ENCODE peak calls at places on chromosomes 7 and 10, in four cellular contexts. T is H9, A is PC-3, S is HCT116. B is an unnamed sample.

GRCh38 chr10:45432700-45433472 is 58.9 kb downstream of the ALOX5 start:
- DNase-seq in T (no peak), A (no peak), S (no peak), B (no peak)

GRCh38 chr7:138770904-138771303 is 26.9 kb upstream of the TMEM213 start:
- DNase-seq in T (no peak), A (no peak), S (no peak), B (peak; percentile 24)

GRCh38 chr7:15783971-15784693 is 97.6 kb upstream of the MEOX2 start:
- DNase-seq in T (peak; percentile 34), A (no peak), S (no peak), B (no peak)

GRCh38 chr7:69691327-69691726 is 93.1 kb downstream of the AUTS2 start:
- DNase-seq in T (no peak), A (no peak), S (no peak), B (no peak)

GRCh38 chr7:86961686-86962085 is 97.8 kb downstream of the ELAPOR2 start:
- DNase-seq in T (no peak), A (no peak), S (no peak), B (no peak)

GRCh38 chr7:631291-631711 is 95.2 kb upstream of the DNAAF5 start:
- DNase-seq in T (no peak), A (no peak), S (no peak), B (no peak)

GRCh38 chr7:63037242-63037641 is 961.4 kb upstream of the ZNF722 start:
- DNase-seq in T (no peak), A (no peak), S (no peak), B (no peak)

GRCh38 chr10:88849224-88849623 is 2.4 kb downstream of the ANKRD22 start:
- DNase-seq in T (no peak), A (no peak), S (no peak), B (no peak)

GRCh38 chr10:110337906-110338305 is 33.2 kb upstream of the SMNDC1 start:
- DNase-seq in T (no peak), A (peak; percentile 62), S (no peak), B (no peak)

GRCh38 chr7:73995330-73995729 is 32.6 kb upstream of the ELN start:
- DNase-seq in T (no peak), A (peak; percentile 13), S (no peak), B (no peak)

GRCh38 chr10:7608001-7608400 is 58.8 kb downstream of the ITIH5 start:
- DNase-seq in T (no peak), A (no peak), S (no peak), B (no peak)

GRCh38 chr10:121323448-121323847 is 274.8 kb downstream of the FGFR2 start:
- DNase-seq in T (no peak), A (peak; percentile 10), S (no peak), B (no peak)

GRCh38 chr10:16941865-16942264 is 124.6 kb upstream of the RSU1 start:
- DNase-seq in T (no peak), A (no peak), S (no peak), B (no peak)

GRCh38 chr10:61463035-61463909 is 10.1 kb upstream of the TMEM26 start:
- DNase-seq in T (no peak), A (peak; percentile 90), S (no peak), B (no peak)

GRCh38 chr10:61465807-61466425 is 12.7 kb upstream of the TMEM26 start:
- DNase-seq in T (peak; percentile 39), A (no peak), S (no peak), B (peak; percentile 43)

GRCh38 chr10:61464461-61465215 is 11.5 kb upstream of the TMEM26 start:
- DNase-seq in T (no peak), A (peak; percentile 94), S (no peak), B (no peak)

GRCh38 chr10:61460835-61461234 is 7.7 kb upstream of the TMEM26 start:
- DNase-seq in T (no peak), A (no peak), S (no peak), B (no peak)

GRCh38 chr10:61465216-61465496 is 12.0 kb upstream of the TMEM26 start:
- DNase-seq in T (no peak), A (no peak), S (no peak), B (no peak)
- H3K4me2 ChIP-seq in T (no peak overlapping the region), A (peak overlapping the region; percentile 1), S (no peak overlapping the region), B (no peak overlapping the region)

DNA sequence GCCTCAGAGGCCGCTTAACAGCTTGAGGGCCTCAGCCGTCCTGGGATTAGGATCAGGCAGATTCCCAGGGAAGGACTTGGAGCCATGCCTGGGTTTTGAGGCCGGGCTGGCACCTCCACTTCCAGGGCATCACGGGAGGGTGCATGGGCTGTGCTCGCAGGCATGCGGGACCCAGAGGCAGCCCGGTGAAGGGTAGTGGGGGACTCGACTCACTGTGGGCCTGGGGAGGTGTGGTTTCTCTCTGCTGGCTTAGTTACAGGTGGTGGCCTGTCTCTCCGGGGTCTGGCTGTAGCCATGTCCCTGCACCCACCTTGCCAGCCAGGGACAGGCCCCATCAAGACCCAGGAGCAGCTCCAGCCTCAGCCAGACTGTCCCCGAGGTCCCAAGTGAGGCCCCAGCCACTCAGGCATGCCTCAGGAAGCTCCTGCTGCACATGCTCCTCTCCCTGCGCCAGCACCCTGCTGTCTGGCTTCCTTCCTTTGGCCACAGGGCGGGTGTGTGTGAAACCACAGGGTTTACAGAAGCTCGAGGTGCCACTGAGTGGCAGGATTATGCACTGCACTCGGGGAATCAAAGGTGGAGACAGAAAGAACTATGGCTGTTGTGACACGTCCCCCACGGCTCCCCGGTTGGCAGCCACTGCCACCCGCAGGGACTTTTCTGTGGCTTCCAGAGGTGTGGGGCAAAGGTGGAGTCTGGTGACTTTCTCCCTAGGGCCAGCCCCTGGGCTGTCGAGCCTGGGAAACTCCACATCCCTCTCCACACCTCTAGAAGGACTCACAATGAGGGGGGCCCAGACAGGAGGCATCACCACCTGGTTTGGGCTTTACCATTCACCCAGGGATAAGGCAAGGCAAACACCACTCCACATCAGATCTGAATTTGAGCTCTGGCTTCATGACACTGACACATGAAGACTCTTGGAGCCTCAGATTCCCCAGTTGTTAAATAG is 19.7 kb downstream of the GOLGA7B start:
- DNase-seq in T (peak; percentile 86), A (peak; percentile 90), S (peak; percentile 84), B (peak; percentile 75)
- H3K4me1 ChIP-seq in T (peaks cover 2% of the 10 kb centered on the region), A (peaks cover 12% of the 10 kb centered on the region), S (peaks cover 9% of the 10 kb centered on the region), B (no peaks in the 10 kb centered on the region)

DNA sequence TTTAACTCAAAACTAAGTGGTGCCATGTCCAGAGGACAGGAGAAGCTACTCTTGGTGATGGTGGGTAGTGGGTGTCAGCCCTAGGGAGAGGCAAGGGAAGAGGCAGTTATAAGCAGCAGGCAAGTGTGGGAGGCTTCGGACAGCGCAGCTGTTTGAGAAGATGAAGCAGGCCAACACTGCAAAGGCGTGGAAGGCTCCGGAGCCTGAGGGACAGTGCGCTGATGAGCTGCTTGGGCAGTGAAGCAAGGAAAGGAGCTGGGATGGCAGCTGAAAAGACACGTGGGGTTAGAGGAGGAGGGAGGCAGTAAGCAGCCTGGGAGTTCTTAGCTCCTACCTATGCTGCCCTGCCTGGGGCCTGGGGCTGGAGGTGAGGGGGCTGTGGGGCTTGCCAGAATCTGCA is 50.1 kb upstream of the CRTAC1 start:
- DNase-seq in T (no peak), A (no peak), S (no peak), B (no peak)
- H3K9ac ChIP-seq in T (no peak overlapping the region), A (no peak overlapping the region), S (no peak overlapping the region), B (no peak overlapping the region)

GRCh38 chr10:87594181-87594580 is 65.5 kb upstream of the PAPSS2 start:
- DNase-seq in T (no peak), A (peak; percentile 37), S (no peak), B (no peak)
- H3K4me2 ChIP-seq in T (no peak overlapping the region), A (peak overlapping the region; percentile 15), S (no peak overlapping the region), B (no peak overlapping the region)

DNA sequence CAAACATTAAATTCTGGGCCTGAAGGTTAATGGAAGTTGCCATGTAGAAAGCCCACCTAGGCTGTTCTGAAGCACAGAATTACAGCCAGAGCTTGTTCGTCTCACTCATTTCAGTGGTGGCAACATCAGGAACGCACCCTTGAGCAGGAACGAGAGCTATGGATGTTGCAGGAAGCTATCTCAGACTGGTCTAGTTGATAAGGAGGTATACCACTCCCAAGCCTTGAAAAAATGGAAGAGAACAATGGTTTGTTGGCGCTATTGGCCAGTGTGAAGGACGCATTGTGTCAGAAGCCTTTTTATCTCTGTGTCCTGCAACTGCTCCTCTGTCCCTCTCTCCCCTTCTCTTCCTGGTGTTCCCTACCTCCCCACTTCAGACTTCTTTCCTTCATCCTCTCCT is 60.9 kb upstream of the RAPGEF5 start:
- DNase-seq in T (no peak), A (no peak), S (no peak), B (no peak)
- H3K4me1 ChIP-seq in T (no peaks in the 10 kb centered on the region), A (peaks cover 5% of the 10 kb centered on the region), S (no peaks in the 10 kb centered on the region), B (peaks cover 9% of the 10 kb centered on the region)

DNA sequence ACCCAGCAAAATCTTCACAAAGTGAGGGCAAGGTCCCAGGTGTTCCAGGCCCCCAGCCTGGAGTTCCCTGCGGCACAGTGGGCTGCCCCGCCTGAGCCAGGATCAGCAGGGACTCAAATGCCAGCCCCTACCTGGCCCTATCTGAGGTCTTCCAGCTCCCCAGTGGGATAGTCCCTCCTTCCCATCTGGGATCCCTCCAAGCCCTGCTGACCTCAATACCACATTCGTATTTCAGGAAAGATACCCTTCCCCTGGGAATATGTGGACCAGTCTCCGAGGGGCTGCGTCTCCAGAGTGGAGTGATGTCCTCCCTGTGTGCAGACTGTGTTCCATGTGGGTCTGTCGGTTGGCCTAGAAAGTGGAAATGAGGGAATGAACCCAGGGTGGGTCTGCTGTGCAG is 40.9 kb downstream of the ELFN1 start:
- DNase-seq in T (no peak), A (no peak), S (no peak), B (no peak)
- H3K9ac ChIP-seq in T (no peak overlapping the region), A (no peak overlapping the region), S (no peak overlapping the region), B (no peak overlapping the region)

GRCh38 chr7:47328392-47329319 is 253.3 kb downstream of the TNS3 start:
- DNase-seq in T (no peak), A (no peak), S (no peak), B (no peak)
- H3K4me2 ChIP-seq in T (peak overlapping the region; percentile 22), A (no peak overlapping the region), S (peak overlapping the region; percentile 28), B (no peak overlapping the region)

GRCh38 chr7:50334341-50334994 is 30.0 kb downstream of the IKZF1 start:
- DNase-seq in T (no peak), A (no peak), S (no peak), B (no peak)

GRCh38 chr7:50335795-50336754 is 31.6 kb downstream of the IKZF1 start:
- DNase-seq in T (no peak), A (no peak), S (no peak), B (peak; percentile 74)

GRCh38 chr7:50333266-50333665 is 28.8 kb downstream of the IKZF1 start:
- DNase-seq in T (no peak), A (no peak), S (no peak), B (peak; percentile 57)

GRCh38 chr7:50336909-50337703 is 32.6 kb downstream of the IKZF1 start:
- DNase-seq in T (no peak), A (no peak), S (no peak), B (no peak)

DNA sequence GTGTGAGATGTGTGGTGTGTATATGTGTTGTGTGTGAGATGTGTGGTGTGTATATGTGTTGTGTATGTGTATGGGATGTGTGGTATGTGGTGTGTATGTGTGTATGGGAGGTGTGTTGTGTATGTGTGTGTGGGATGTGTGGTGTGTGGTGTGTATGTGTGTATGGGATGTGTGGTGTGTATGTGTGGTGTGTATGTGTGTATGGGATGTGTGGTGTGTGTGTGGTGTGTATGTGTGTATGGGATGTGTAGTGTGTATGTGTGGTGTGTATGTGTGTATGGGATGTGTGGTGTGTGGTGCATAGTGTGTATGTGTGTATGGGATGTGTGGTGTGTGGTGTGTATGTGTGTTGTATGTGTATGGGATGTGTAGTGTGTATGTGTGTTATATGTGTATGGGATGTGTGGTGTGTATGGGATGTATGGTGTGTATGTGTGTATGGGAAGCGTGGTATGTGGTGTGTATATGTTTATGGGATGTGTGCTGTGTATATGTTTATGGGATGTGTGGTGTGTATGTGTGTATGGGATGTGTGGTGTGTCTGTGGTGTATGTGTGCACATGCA is 30.8 kb downstream of the IKZF1 start:
- DNase-seq in T (no peak), A (no peak), S (no peak), B (no peak)
- H3K4me1 ChIP-seq in T (peaks cover 2% of the 10 kb centered on the region), A (no peaks in the 10 kb centered on the region), S (no peaks in the 10 kb centered on the region), B (peaks cover 100% of the 10 kb centered on the region)